ENCODE peak calls at places on chromosomes 11 and 22, in eight cellular contexts. One of them, this sample, is unnamed.
A peak's percentile ranks its signal among the peaks of the same experiment; 100 is the strongest.

GRCh38 chr11:113174862-113175261 is 139.5 kb upstream of the TTC12 start:
- DNase-seq in NCI-H1417: no peak
- DNase-seq in pons: no peak
- DNase-seq in mucosa of gallbladder: no peak
- DNase-seq in stimulated activated CD4-positive, alpha-beta T cell treated with anti-CD3 and anti-CD28 coated beads, Interleukin-2, amount 100 ng/mL, for 48 hours: no peak
- DNase-seq in activated CD4-positive, alpha-beta T cell treated with anti-CD3 and anti-CD28 coated beads for 36 hours: no peak
- DNase-seq in stimulated activated naive B cell treated with anti-CD40 and anti-IgM and Interleukin-4, amounts not matched to agents 10 μg/mL and 1 μg/mL and 100 μg/mL, for 72 hours: no peak
- DNase-seq in EH: no peak
- DNase-seq in this sample: no peak

GRCh38 chr11:113035708-113036107 is 74.5 kb downstream of the NCAM1 start:
- DNase-seq in stimulated activated naive B cell treated with anti-CD40 and anti-IgM and Interleukin-4, amounts not matched to agents 10 μg/mL and 1 μg/mL and 100 μg/mL, for 72 hours: no peak
- DNase-seq in pons: no peak
- DNase-seq in mucosa of gallbladder: no peak
- DNase-seq in activated CD4-positive, alpha-beta T cell treated with anti-CD3 and anti-CD28 coated beads for 36 hours: no peak
- DNase-seq in stimulated activated CD4-positive, alpha-beta T cell treated with anti-CD3 and anti-CD28 coated beads, Interleukin-2, amount 100 ng/mL, for 48 hours: no peak
- DNase-seq in NCI-H1417: no peak
- DNase-seq in EH: no peak
- DNase-seq in this sample: no peak

GRCh38 chr11:16278273-16278672 is 78.1 kb downstream of the SOX6 start:
- DNase-seq in stimulated activated CD4-positive, alpha-beta T cell treated with anti-CD3 and anti-CD28 coated beads, Interleukin-2, amount 100 ng/mL, for 48 hours: no peak
- DNase-seq in stimulated activated naive B cell treated with anti-CD40 and anti-IgM and Interleukin-4, amounts not matched to agents 10 μg/mL and 1 μg/mL and 100 μg/mL, for 72 hours: no peak
- DNase-seq in pons: no peak
- DNase-seq in mucosa of gallbladder: no peak
- DNase-seq in activated CD4-positive, alpha-beta T cell treated with anti-CD3 and anti-CD28 coated beads for 36 hours: no peak
- DNase-seq in EH: no peak
- DNase-seq in NCI-H1417: no peak
- DNase-seq in this sample: no peak

GRCh38 chr11:8056810-8057463 is 24.1 kb upstream of the TUB start:
- DNase-seq in mucosa of gallbladder: peak; percentile 79
- DNase-seq in NCI-H1417: no peak
- DNase-seq in stimulated activated CD4-positive, alpha-beta T cell treated with anti-CD3 and anti-CD28 coated beads, Interleukin-2, amount 100 ng/mL, for 48 hours: no peak
- DNase-seq in EH: peak; percentile 63
- DNase-seq in stimulated activated naive B cell treated with anti-CD40 and anti-IgM and Interleukin-4, amounts not matched to agents 10 μg/mL and 1 μg/mL and 100 μg/mL, for 72 hours: no peak
- DNase-seq in activated CD4-positive, alpha-beta T cell treated with anti-CD3 and anti-CD28 coated beads for 36 hours: no peak
- DNase-seq in pons: no peak
- DNase-seq in this sample: no peak

GRCh38 chr22:17785185-17786184 is 11.2 kb upstream of the BID start:
- DNase-seq in EH: peak; percentile 54
- DNase-seq in NCI-H1417: peak; percentile 8
- DNase-seq in activated CD4-positive, alpha-beta T cell treated with anti-CD3 and anti-CD28 coated beads for 36 hours: peak; percentile 85
- DNase-seq in stimulated activated naive B cell treated with anti-CD40 and anti-IgM and Interleukin-4, amounts not matched to agents 10 μg/mL and 1 μg/mL and 100 μg/mL, for 72 hours: no peak
- DNase-seq in pons: no peak
- DNase-seq in stimulated activated CD4-positive, alpha-beta T cell treated with anti-CD3 and anti-CD28 coated beads, Interleukin-2, amount 100 ng/mL, for 48 hours: peak; percentile 70
- DNase-seq in mucosa of gallbladder: peak; percentile 50
- DNase-seq in this sample: no peak

GRCh38 chr11:114399903-114400221 is 449 bp downstream of the C11orf71 start:
- DNase-seq in mucosa of gallbladder: no peak
- DNase-seq in EH: no peak
- DNase-seq in NCI-H1417: no peak
- DNase-seq in stimulated activated CD4-positive, alpha-beta T cell treated with anti-CD3 and anti-CD28 coated beads, Interleukin-2, amount 100 ng/mL, for 48 hours: no peak
- DNase-seq in pons: no peak
- DNase-seq in activated CD4-positive, alpha-beta T cell treated with anti-CD3 and anti-CD28 coated beads for 36 hours: no peak
- DNase-seq in stimulated activated naive B cell treated with anti-CD40 and anti-IgM and Interleukin-4, amounts not matched to agents 10 μg/mL and 1 μg/mL and 100 μg/mL, for 72 hours: no peak
- DNase-seq in this sample: peak; percentile 2

GRCh38 chr11:19844806-19845205 is 132.2 kb downstream of the NAV2 start:
- DNase-seq in EH: no peak
- DNase-seq in stimulated activated CD4-positive, alpha-beta T cell treated with anti-CD3 and anti-CD28 coated beads, Interleukin-2, amount 100 ng/mL, for 48 hours: no peak
- DNase-seq in NCI-H1417: no peak
- DNase-seq in pons: peak; percentile 98
- DNase-seq in stimulated activated naive B cell treated with anti-CD40 and anti-IgM and Interleukin-4, amounts not matched to agents 10 μg/mL and 1 μg/mL and 100 μg/mL, for 72 hours: no peak
- DNase-seq in mucosa of gallbladder: no peak
- DNase-seq in activated CD4-positive, alpha-beta T cell treated with anti-CD3 and anti-CD28 coated beads for 36 hours: no peak
- DNase-seq in this sample: no peak

GRCh38 chr11:91495837-91496236 is 728.8 kb upstream of the FAT3 start:
- DNase-seq in pons: no peak
- DNase-seq in EH: no peak
- DNase-seq in stimulated activated naive B cell treated with anti-CD40 and anti-IgM and Interleukin-4, amounts not matched to agents 10 μg/mL and 1 μg/mL and 100 μg/mL, for 72 hours: no peak
- DNase-seq in stimulated activated CD4-positive, alpha-beta T cell treated with anti-CD3 and anti-CD28 coated beads, Interleukin-2, amount 100 ng/mL, for 48 hours: no peak
- DNase-seq in mucosa of gallbladder: no peak
- DNase-seq in activated CD4-positive, alpha-beta T cell treated with anti-CD3 and anti-CD28 coated beads for 36 hours: no peak
- DNase-seq in NCI-H1417: no peak
- DNase-seq in this sample: no peak

GRCh38 chr11:112302226-112302868 is 41.7 kb upstream of the PLET1 start:
- DNase-seq in EH: peak; percentile 61
- DNase-seq in NCI-H1417: peak; percentile 21
- DNase-seq in mucosa of gallbladder: no peak
- DNase-seq in activated CD4-positive, alpha-beta T cell treated with anti-CD3 and anti-CD28 coated beads for 36 hours: no peak
- DNase-seq in stimulated activated naive B cell treated with anti-CD40 and anti-IgM and Interleukin-4, amounts not matched to agents 10 μg/mL and 1 μg/mL and 100 μg/mL, for 72 hours: no peak
- DNase-seq in stimulated activated CD4-positive, alpha-beta T cell treated with anti-CD3 and anti-CD28 coated beads, Interleukin-2, amount 100 ng/mL, for 48 hours: no peak
- DNase-seq in pons: peak; percentile 12
- DNase-seq in this sample: no peak

GRCh38 chr22:22856885-22857606 is 30.6 kb upstream of the IGLL5 start:
- DNase-seq in stimulated activated naive B cell treated with anti-CD40 and anti-IgM and Interleukin-4, amounts not matched to agents 10 μg/mL and 1 μg/mL and 100 μg/mL, for 72 hours: no peak
- DNase-seq in EH: no peak
- DNase-seq in stimulated activated CD4-positive, alpha-beta T cell treated with anti-CD3 and anti-CD28 coated beads, Interleukin-2, amount 100 ng/mL, for 48 hours: no peak
- DNase-seq in NCI-H1417: no peak
- DNase-seq in pons: no peak
- DNase-seq in activated CD4-positive, alpha-beta T cell treated with anti-CD3 and anti-CD28 coated beads for 36 hours: no peak
- DNase-seq in mucosa of gallbladder: no peak
- DNase-seq in this sample: no peak

GRCh38 chr22:49965291-49966040 is 4.9 kb downstream of the PIM3 start:
- DNase-seq in EH: no peak
- DNase-seq in NCI-H1417: no peak
- DNase-seq in mucosa of gallbladder: peak; percentile 8
- DNase-seq in stimulated activated naive B cell treated with anti-CD40 and anti-IgM and Interleukin-4, amounts not matched to agents 10 μg/mL and 1 μg/mL and 100 μg/mL, for 72 hours: no peak
- DNase-seq in pons: no peak
- DNase-seq in stimulated activated CD4-positive, alpha-beta T cell treated with anti-CD3 and anti-CD28 coated beads, Interleukin-2, amount 100 ng/mL, for 48 hours: no peak
- DNase-seq in activated CD4-positive, alpha-beta T cell treated with anti-CD3 and anti-CD28 coated beads for 36 hours: peak; percentile 42
- DNase-seq in this sample: no peak

GRCh38 chr22:26170795-26171194 is 1.5 kb downstream of the SEZ6L start:
- DNase-seq in EH: no peak
- DNase-seq in NCI-H1417: peak; percentile 73
- DNase-seq in mucosa of gallbladder: no peak
- DNase-seq in stimulated activated naive B cell treated with anti-CD40 and anti-IgM and Interleukin-4, amounts not matched to agents 10 μg/mL and 1 μg/mL and 100 μg/mL, for 72 hours: no peak
- DNase-seq in stimulated activated CD4-positive, alpha-beta T cell treated with anti-CD3 and anti-CD28 coated beads, Interleukin-2, amount 100 ng/mL, for 48 hours: no peak
- DNase-seq in activated CD4-positive, alpha-beta T cell treated with anti-CD3 and anti-CD28 coated beads for 36 hours: peak; percentile 35
- DNase-seq in pons: no peak
- DNase-seq in this sample: no peak

GRCh38 chr22:29079218-29079901 is 6.5 kb downstream of the KREMEN1 start:
- DNase-seq in NCI-H1417: peak; percentile 61
- DNase-seq in activated CD4-positive, alpha-beta T cell treated with anti-CD3 and anti-CD28 coated beads for 36 hours: no peak
- DNase-seq in pons: no peak
- DNase-seq in mucosa of gallbladder: no peak
- DNase-seq in EH: peak; percentile 47
- DNase-seq in stimulated activated naive B cell treated with anti-CD40 and anti-IgM and Interleukin-4, amounts not matched to agents 10 μg/mL and 1 μg/mL and 100 μg/mL, for 72 hours: no peak
- DNase-seq in stimulated activated CD4-positive, alpha-beta T cell treated with anti-CD3 and anti-CD28 coated beads, Interleukin-2, amount 100 ng/mL, for 48 hours: no peak
- DNase-seq in this sample: no peak

GRCh38 chr11:124276081-124276480 is 19.9 kb downstream of the OR8G5 start:
- DNase-seq in pons: no peak
- DNase-seq in EH: peak; percentile 1
- DNase-seq in stimulated activated naive B cell treated with anti-CD40 and anti-IgM and Interleukin-4, amounts not matched to agents 10 μg/mL and 1 μg/mL and 100 μg/mL, for 72 hours: no peak
- DNase-seq in activated CD4-positive, alpha-beta T cell treated with anti-CD3 and anti-CD28 coated beads for 36 hours: no peak
- DNase-seq in mucosa of gallbladder: no peak
- DNase-seq in NCI-H1417: no peak
- DNase-seq in stimulated activated CD4-positive, alpha-beta T cell treated with anti-CD3 and anti-CD28 coated beads, Interleukin-2, amount 100 ng/mL, for 48 hours: no peak
- DNase-seq in this sample: no peak

GRCh38 chr22:39943366-39943765 is 16.8 kb upstream of the TMA7B start:
- DNase-seq in pons: no peak
- DNase-seq in EH: no peak
- DNase-seq in NCI-H1417: no peak
- DNase-seq in stimulated activated CD4-positive, alpha-beta T cell treated with anti-CD3 and anti-CD28 coated beads, Interleukin-2, amount 100 ng/mL, for 48 hours: no peak
- DNase-seq in mucosa of gallbladder: no peak
- DNase-seq in activated CD4-positive, alpha-beta T cell treated with anti-CD3 and anti-CD28 coated beads for 36 hours: peak; percentile 72
- DNase-seq in stimulated activated naive B cell treated with anti-CD40 and anti-IgM and Interleukin-4, amounts not matched to agents 10 μg/mL and 1 μg/mL and 100 μg/mL, for 72 hours: no peak
- DNase-seq in this sample: no peak

GRCh38 chr11:8259316-8259995 is 4.2 kb downstream of the LMO1 start:
- DNase-seq in pons: no peak
- DNase-seq in mucosa of gallbladder: no peak
- DNase-seq in EH: no peak
- DNase-seq in NCI-H1417: no peak
- DNase-seq in stimulated activated naive B cell treated with anti-CD40 and anti-IgM and Interleukin-4, amounts not matched to agents 10 μg/mL and 1 μg/mL and 100 μg/mL, for 72 hours: no peak
- DNase-seq in stimulated activated CD4-positive, alpha-beta T cell treated with anti-CD3 and anti-CD28 coated beads, Interleukin-2, amount 100 ng/mL, for 48 hours: no peak
- DNase-seq in activated CD4-positive, alpha-beta T cell treated with anti-CD3 and anti-CD28 coated beads for 36 hours: no peak
- DNase-seq in this sample: no peak

GRCh38 chr22:31206896-31207687 is 5.0 kb upstream of the LIMK2 start:
- DNase-seq in activated CD4-positive, alpha-beta T cell treated with anti-CD3 and anti-CD28 coated beads for 36 hours: peak; percentile 61
- DNase-seq in stimulated activated CD4-positive, alpha-beta T cell treated with anti-CD3 and anti-CD28 coated beads, Interleukin-2, amount 100 ng/mL, for 48 hours: peak; percentile 15
- DNase-seq in NCI-H1417: no peak
- DNase-seq in EH: no peak
- DNase-seq in pons: no peak
- DNase-seq in stimulated activated naive B cell treated with anti-CD40 and anti-IgM and Interleukin-4, amounts not matched to agents 10 μg/mL and 1 μg/mL and 100 μg/mL, for 72 hours: no peak
- DNase-seq in mucosa of gallbladder: peak; percentile 78
- DNase-seq in this sample: no peak

GRCh38 chr22:36773935-36774334 is 2.0 kb downstream of the IFT27 start:
- DNase-seq in mucosa of gallbladder: peak; percentile 25
- DNase-seq in activated CD4-positive, alpha-beta T cell treated with anti-CD3 and anti-CD28 coated beads for 36 hours: no peak
- DNase-seq in NCI-H1417: no peak
- DNase-seq in stimulated activated naive B cell treated with anti-CD40 and anti-IgM and Interleukin-4, amounts not matched to agents 10 μg/mL and 1 μg/mL and 100 μg/mL, for 72 hours: no peak
- DNase-seq in pons: peak; percentile 61
- DNase-seq in stimulated activated CD4-positive, alpha-beta T cell treated with anti-CD3 and anti-CD28 coated beads, Interleukin-2, amount 100 ng/mL, for 48 hours: no peak
- DNase-seq in EH: peak; percentile 50
- DNase-seq in this sample: no peak

GRCh38 chr11:18773104-18773503 is 18.5 kb downstream of the PTPN5 start:
- DNase-seq in stimulated activated CD4-positive, alpha-beta T cell treated with anti-CD3 and anti-CD28 coated beads, Interleukin-2, amount 100 ng/mL, for 48 hours: no peak
- DNase-seq in NCI-H1417: no peak
- DNase-seq in activated CD4-positive, alpha-beta T cell treated with anti-CD3 and anti-CD28 coated beads for 36 hours: no peak
- DNase-seq in mucosa of gallbladder: no peak
- DNase-seq in pons: no peak
- DNase-seq in stimulated activated naive B cell treated with anti-CD40 and anti-IgM and Interleukin-4, amounts not matched to agents 10 μg/mL and 1 μg/mL and 100 μg/mL, for 72 hours: no peak
- DNase-seq in EH: no peak
- DNase-seq in this sample: no peak

GRCh38 chr11:65435330-65435931 is 12.8 kb downstream of the NEAT1 start:
- DNase-seq in stimulated activated CD4-positive, alpha-beta T cell treated with anti-CD3 and anti-CD28 coated beads, Interleukin-2, amount 100 ng/mL, for 48 hours: no peak
- DNase-seq in NCI-H1417: no peak
- DNase-seq in pons: no peak
- DNase-seq in activated CD4-positive, alpha-beta T cell treated with anti-CD3 and anti-CD28 coated beads for 36 hours: peak; percentile 2
- DNase-seq in stimulated activated naive B cell treated with anti-CD40 and anti-IgM and Interleukin-4, amounts not matched to agents 10 μg/mL and 1 μg/mL and 100 μg/mL, for 72 hours: no peak
- DNase-seq in EH: peak; percentile 48
- DNase-seq in mucosa of gallbladder: no peak
- DNase-seq in this sample: no peak

GRCh38 chr11:128627666-128628342 is 40.4 kb upstream of the ETS1 start:
- DNase-seq in EH: no peak
- DNase-seq in pons: no peak
- DNase-seq in activated CD4-positive, alpha-beta T cell treated with anti-CD3 and anti-CD28 coated beads for 36 hours: peak; percentile 69
- DNase-seq in NCI-H1417: no peak
- DNase-seq in stimulated activated naive B cell treated with anti-CD40 and anti-IgM and Interleukin-4, amounts not matched to agents 10 μg/mL and 1 μg/mL and 100 μg/mL, for 72 hours: no peak
- DNase-seq in mucosa of gallbladder: peak; percentile 9
- DNase-seq in stimulated activated CD4-positive, alpha-beta T cell treated with anti-CD3 and anti-CD28 coated beads, Interleukin-2, amount 100 ng/mL, for 48 hours: no peak
- DNase-seq in this sample: no peak

GRCh38 chr22:19759459-19759993 is 1.1 kb upstream of the TBX1 start:
- DNase-seq in pons: no peak
- DNase-seq in activated CD4-positive, alpha-beta T cell treated with anti-CD3 and anti-CD28 coated beads for 36 hours: no peak
- DNase-seq in stimulated activated naive B cell treated with anti-CD40 and anti-IgM and Interleukin-4, amounts not matched to agents 10 μg/mL and 1 μg/mL and 100 μg/mL, for 72 hours: no peak
- DNase-seq in EH: no peak
- DNase-seq in NCI-H1417: no peak
- DNase-seq in stimulated activated CD4-positive, alpha-beta T cell treated with anti-CD3 and anti-CD28 coated beads, Interleukin-2, amount 100 ng/mL, for 48 hours: no peak
- DNase-seq in mucosa of gallbladder: no peak
- DNase-seq in this sample: no peak

GRCh38 chr11:57288771-57289579 is 35.8 kb downstream of the TNKS1BP1 start:
- DNase-seq in pons: no peak
- DNase-seq in activated CD4-positive, alpha-beta T cell treated with anti-CD3 and anti-CD28 coated beads for 36 hours: peak; percentile 29
- DNase-seq in NCI-H1417: peak; percentile 69
- DNase-seq in mucosa of gallbladder: no peak
- DNase-seq in EH: peak; percentile 68
- DNase-seq in stimulated activated naive B cell treated with anti-CD40 and anti-IgM and Interleukin-4, amounts not matched to agents 10 μg/mL and 1 μg/mL and 100 μg/mL, for 72 hours: no peak
- DNase-seq in stimulated activated CD4-positive, alpha-beta T cell treated with anti-CD3 and anti-CD28 coated beads, Interleukin-2, amount 100 ng/mL, for 48 hours: no peak
- DNase-seq in this sample: no peak

GRCh38 chr11:2466069-2466801 is 21.4 kb downstream of the KCNQ1 start:
- DNase-seq in pons: no peak
- DNase-seq in stimulated activated naive B cell treated with anti-CD40 and anti-IgM and Interleukin-4, amounts not matched to agents 10 μg/mL and 1 μg/mL and 100 μg/mL, for 72 hours: no peak
- DNase-seq in activated CD4-positive, alpha-beta T cell treated with anti-CD3 and anti-CD28 coated beads for 36 hours: no peak
- DNase-seq in EH: no peak
- DNase-seq in NCI-H1417: no peak
- DNase-seq in mucosa of gallbladder: no peak
- DNase-seq in stimulated activated CD4-positive, alpha-beta T cell treated with anti-CD3 and anti-CD28 coated beads, Interleukin-2, amount 100 ng/mL, for 48 hours: no peak
- DNase-seq in this sample: no peak

GRCh38 chr11:16793511-16793910 is 55.1 kb downstream of the C11orf58 start:
- DNase-seq in activated CD4-positive, alpha-beta T cell treated with anti-CD3 and anti-CD28 coated beads for 36 hours: no peak
- DNase-seq in stimulated activated naive B cell treated with anti-CD40 and anti-IgM and Interleukin-4, amounts not matched to agents 10 μg/mL and 1 μg/mL and 100 μg/mL, for 72 hours: no peak
- DNase-seq in NCI-H1417: no peak
- DNase-seq in mucosa of gallbladder: no peak
- DNase-seq in EH: no peak
- DNase-seq in stimulated activated CD4-positive, alpha-beta T cell treated with anti-CD3 and anti-CD28 coated beads, Interleukin-2, amount 100 ng/mL, for 48 hours: no peak
- DNase-seq in pons: no peak
- DNase-seq in this sample: no peak

GRCh38 chr11:59769828-59770227 is 14.7 kb downstream of the STX3 start:
- DNase-seq in stimulated activated naive B cell treated with anti-CD40 and anti-IgM and Interleukin-4, amounts not matched to agents 10 μg/mL and 1 μg/mL and 100 μg/mL, for 72 hours: no peak
- DNase-seq in EH: no peak
- DNase-seq in activated CD4-positive, alpha-beta T cell treated with anti-CD3 and anti-CD28 coated beads for 36 hours: no peak
- DNase-seq in mucosa of gallbladder: no peak
- DNase-seq in pons: no peak
- DNase-seq in stimulated activated CD4-positive, alpha-beta T cell treated with anti-CD3 and anti-CD28 coated beads, Interleukin-2, amount 100 ng/mL, for 48 hours: no peak
- DNase-seq in NCI-H1417: no peak
- DNase-seq in this sample: no peak

GRCh38 chr11:129846508-129847335 is 31.1 kb downstream of the TMEM45B start:
- DNase-seq in pons: no peak
- DNase-seq in mucosa of gallbladder: no peak
- DNase-seq in stimulated activated CD4-positive, alpha-beta T cell treated with anti-CD3 and anti-CD28 coated beads, Interleukin-2, amount 100 ng/mL, for 48 hours: no peak
- DNase-seq in stimulated activated naive B cell treated with anti-CD40 and anti-IgM and Interleukin-4, amounts not matched to agents 10 μg/mL and 1 μg/mL and 100 μg/mL, for 72 hours: no peak
- DNase-seq in activated CD4-positive, alpha-beta T cell treated with anti-CD3 and anti-CD28 coated beads for 36 hours: peak; percentile 32
- DNase-seq in EH: peak; percentile 97
- DNase-seq in NCI-H1417: peak; percentile 60
- DNase-seq in this sample: no peak

GRCh38 chr22:42959472-42960145 is 55.3 kb downstream of the PACSIN2 start:
- DNase-seq in stimulated activated CD4-positive, alpha-beta T cell treated with anti-CD3 and anti-CD28 coated beads, Interleukin-2, amount 100 ng/mL, for 48 hours: no peak
- DNase-seq in pons: peak; percentile 35
- DNase-seq in EH: peak; percentile 75
- DNase-seq in NCI-H1417: no peak
- DNase-seq in stimulated activated naive B cell treated with anti-CD40 and anti-IgM and Interleukin-4, amounts not matched to agents 10 μg/mL and 1 μg/mL and 100 μg/mL, for 72 hours: no peak
- DNase-seq in activated CD4-positive, alpha-beta T cell treated with anti-CD3 and anti-CD28 coated beads for 36 hours: peak; percentile 22
- DNase-seq in mucosa of gallbladder: peak; percentile 81
- DNase-seq in this sample: no peak

GRCh38 chr11:9855579-9856260 is 191.8 kb downstream of the SWAP70 start:
- DNase-seq in pons: no peak
- DNase-seq in NCI-H1417: no peak
- DNase-seq in EH: peak; percentile 86
- DNase-seq in mucosa of gallbladder: no peak
- DNase-seq in stimulated activated CD4-positive, alpha-beta T cell treated with anti-CD3 and anti-CD28 coated beads, Interleukin-2, amount 100 ng/mL, for 48 hours: no peak
- DNase-seq in stimulated activated naive B cell treated with anti-CD40 and anti-IgM and Interleukin-4, amounts not matched to agents 10 μg/mL and 1 μg/mL and 100 μg/mL, for 72 hours: peak; percentile 7
- DNase-seq in activated CD4-positive, alpha-beta T cell treated with anti-CD3 and anti-CD28 coated beads for 36 hours: no peak
- DNase-seq in this sample: no peak

GRCh38 chr11:8008212-8008611 is 21.1 kb downstream of the EIF3F start:
- DNase-seq in EH: no peak
- DNase-seq in NCI-H1417: no peak
- DNase-seq in stimulated activated naive B cell treated with anti-CD40 and anti-IgM and Interleukin-4, amounts not matched to agents 10 μg/mL and 1 μg/mL and 100 μg/mL, for 72 hours: no peak
- DNase-seq in activated CD4-positive, alpha-beta T cell treated with anti-CD3 and anti-CD28 coated beads for 36 hours: no peak
- DNase-seq in mucosa of gallbladder: no peak
- DNase-seq in stimulated activated CD4-positive, alpha-beta T cell treated with anti-CD3 and anti-CD28 coated beads, Interleukin-2, amount 100 ng/mL, for 48 hours: no peak
- DNase-seq in pons: no peak
- DNase-seq in this sample: no peak

GRCh38 chr11:69487849-69488542 is 6.5 kb downstream of the LINC01488 start:
- DNase-seq in stimulated activated naive B cell treated with anti-CD40 and anti-IgM and Interleukin-4, amounts not matched to agents 10 μg/mL and 1 μg/mL and 100 μg/mL, for 72 hours: no peak
- DNase-seq in pons: no peak
- DNase-seq in activated CD4-positive, alpha-beta T cell treated with anti-CD3 and anti-CD28 coated beads for 36 hours: no peak
- DNase-seq in mucosa of gallbladder: no peak
- DNase-seq in EH: no peak
- DNase-seq in stimulated activated CD4-positive, alpha-beta T cell treated with anti-CD3 and anti-CD28 coated beads, Interleukin-2, amount 100 ng/mL, for 48 hours: no peak
- DNase-seq in NCI-H1417: no peak
- DNase-seq in this sample: no peak